ENCODE peak calls at places on chromosome 1, in seven cellular contexts. K is NCI-H748 treated with DMSO at 0.1 percent for 48 hours, N is tibial nerve, Q is mesenteric fat pad, C is kidney glomerular epithelial cell, M is GM12865, E is cardiac muscle cell. Y is an unnamed sample.

GRCh38 chr1:15170071-15170470 is 16.5 kb downstream of the TMEM51 start:
- DNase-seq in K (no peak), N (no peak), Q (no peak), C (no peak), M (no peak), E (no peak), Y (no peak)

GRCh38 chr1:71049951-71050598 is 2.5 kb upstream of the PTGER3 start:
- DNase-seq in K (peak), N (peak), Q (no peak), C (peak), M (peak), E (peak), Y (peak)

GRCh38 chr1:228323401-228323800 is 83.2 kb downstream of the TRIM11 start:
- DNase-seq in K (no peak), N (no peak), Q (peak), C (no peak), M (no peak), E (no peak), Y (no peak)

GRCh38 chr1:74937176-74937575 is 197.0 kb upstream of the LHX8 start:
- DNase-seq in K (peak), N (no peak), Q (no peak), C (no peak), M (no peak), E (peak), Y (no peak)

GRCh38 chr1:19477284-19478240 is 7.8 kb downstream of the CAPZB start:
- DNase-seq in K (no peak), N (no peak), Q (no peak), C (no peak), M (peak), E (no peak), Y (no peak)

GRCh38 chr1:153638261-153638660 is 4.4 kb downstream of the CHTOP start:
- DNase-seq in K (no peak), N (no peak), Q (no peak), C (no peak), M (no peak), E (no peak), Y (no peak)

GRCh38 chr1:25664357-25664796 is 47.8 kb downstream of the MAN1C1 start:
- DNase-seq in K (no peak), N (no peak), Q (no peak), C (no peak), M (no peak), E (no peak), Y (no peak)

GRCh38 chr1:232142403-232143314 is 487.3 kb downstream of the SIPA1L2 start:
- DNase-seq in K (no peak), N (peak), Q (no peak), C (peak), M (no peak), E (no peak), Y (peak)

GRCh38 chr1:42035205-42035829 is 116.6 kb upstream of the HIVEP3 start:
- DNase-seq in K (peak), N (peak), Q (no peak), C (no peak), M (no peak), E (peak), Y (peak)

GRCh38 chr1:203200059-203200553 is 13.6 kb upstream of the CHI3L1 start:
- DNase-seq in K (no peak), N (peak), Q (peak), C (no peak), M (no peak), E (no peak), Y (peak)